ENCODE peak calls at places on chromosomes 6 and 20, in ten cellular contexts. X is RPMI8226; M is pancreas; E is heart left ventricle; U is G401; K is EL; W is activated CD8-positive, alpha-beta memory T cell treated with anti-CD3 and anti-CD28 coated beads for 48 hours; Q is non-pigmented ciliary epithelial cell; A is stromal cell of bone marrow; F is stimulated activated CD4-positive, alpha-beta T cell treated with anti-CD3 and anti-CD28 coated beads, Interleukin-15, amount 100 ng/mL, for 24 hours. V is an unnamed sample.

GRCh38 chr6:138485586-138486248 is 13.6 kb downstream of the NHSL1 start:
- DNase-seq in W (no peak), K (peak), M (no peak), U (no peak), E (no peak), A (no peak), Q (no peak), F (no peak), X (no peak), V (no peak)

GRCh38 chr6:167420858-167421766 is 96.2 kb downstream of the TTLL2 start:
- DNase-seq in K (no peak), X (no peak), M (peak), E (no peak), W (no peak), U (no peak), Q (no peak), A (no peak), F (no peak), V (no peak)

GRCh38 chr6:111727798-111728197 is 122.1 kb upstream of the TRAF3IP2 start:
- DNase-seq in W (no peak), M (no peak), X (peak), F (no peak), E (no peak), K (peak), U (peak), Q (no peak), A (no peak), V (no peak)

GRCh38 chr6:17867880-17868279 is 119.6 kb downstream of the KIF13A start:
- DNase-seq in W (no peak), K (peak), A (no peak), Q (no peak), X (peak), U (peak), M (no peak), F (no peak), E (no peak), V (peak)

GRCh38 chr6:89270951-89271721 is 44.0 kb downstream of the GABRR2 start:
- DNase-seq in X (peak), M (no peak), K (no peak), Q (no peak), U (no peak), F (no peak), A (no peak), E (no peak), W (no peak), V (no peak)

GRCh38 chr20:22529150-22530019 is 55.0 kb downstream of the FOXA2 start:
- DNase-seq in Q (no peak), K (no peak), E (no peak), M (no peak), U (no peak), F (no peak), A (no peak), X (no peak), W (no peak), V (no peak)

GRCh38 chr6:36967757-36968156 is 13.2 kb downstream of the PI16 start:
- DNase-seq in Q (no peak), X (no peak), A (no peak), W (no peak), U (no peak), F (no peak), K (no peak), M (no peak), E (no peak), V (no peak)

GRCh38 chr6:106275692-106276091 is 49.9 kb downstream of the ATG5 start:
- DNase-seq in U (peak), K (peak), A (no peak), E (no peak), F (no peak), Q (no peak), M (no peak), X (no peak), W (no peak), V (no peak)

GRCh38 chr6:23180504-23181293 is 611.3 kb downstream of the HDGFL1 start:
- DNase-seq in U (peak), W (no peak), Q (peak), A (peak), M (peak), F (no peak), X (peak), K (peak), E (peak), V (peak)

GRCh38 chr6:11172501-11173337 is 59.7 kb downstream of the NEDD9 start:
- DNase-seq in F (peak), Q (no peak), X (peak), A (no peak), M (peak), W (peak), E (peak), K (peak), U (peak), V (no peak)

GRCh38 chr20:52972190-52972937 is at the start of gene TSHZ2:
- DNase-seq in U (no peak), X (no peak), K (no peak), Q (no peak), E (no peak), M (peak), A (peak), W (no peak), F (peak), V (peak)

GRCh38 chr6:40852667-40853383 is 186.2 kb downstream of the UNC5CL start:
- DNase-seq in K (peak), U (no peak), F (peak), A (no peak), M (no peak), Q (no peak), W (no peak), X (peak), E (no peak), V (no peak)

GRCh38 chr6:109695468-109695867 is 4.4 kb downstream of the FIG4 start:
- DNase-seq in W (no peak), K (no peak), U (no peak), M (no peak), F (peak), A (no peak), X (no peak), Q (no peak), E (no peak), V (no peak)

GRCh38 chr6:40391086-40391485 is 196.1 kb downstream of the LRFN2 start:
- DNase-seq in M (no peak), U (no peak), F (no peak), X (no peak), W (no peak), A (no peak), K (no peak), E (no peak), Q (no peak), V (no peak)

GRCh38 chr6:56663344-56663743 is 20.7 kb upstream of the DST start:
- DNase-seq in Q (no peak), F (no peak), E (no peak), W (no peak), X (no peak), U (no peak), A (no peak), M (no peak), K (peak), V (no peak)

GRCh38 chr6:125957845-125958244 is 1.3 kb downstream of the HINT3 start:
- DNase-seq in A (peak), Q (no peak), F (peak), U (peak), W (no peak), K (peak), E (no peak), M (no peak), X (no peak), V (no peak)

GRCh38 chr6:170212956-170213636 is 77.8 kb downstream of the DLL1 start:
- DNase-seq in M (no peak), E (no peak), W (no peak), K (no peak), F (no peak), Q (no peak), X (no peak), A (no peak), U (no peak), V (no peak)

GRCh38 chr20:24164360-24164759 is 175.8 kb upstream of the GGTLC1 start:
- DNase-seq in A (no peak), U (no peak), W (no peak), X (peak), K (no peak), Q (no peak), M (no peak), E (no peak), F (peak), V (no peak)

GRCh38 chr6:22497299-22497698 is 72.1 kb upstream of the HDGFL1 start:
- DNase-seq in X (no peak), K (no peak), A (no peak), F (no peak), W (no peak), U (no peak), E (no peak), Q (no peak), M (no peak), V (no peak)

GRCh38 chr20:20821496-20822260 is 109.2 kb upstream of the RALGAPA2 start:
- DNase-seq in F (no peak), A (no peak), M (no peak), E (no peak), K (no peak), Q (no peak), W (no peak), X (no peak), U (no peak), V (no peak)

GRCh38 chr6:88573561-88573960 is 389.9 kb downstream of the RNGTT start:
- DNase-seq in F (no peak), W (no peak), X (no peak), M (no peak), K (no peak), E (no peak), A (no peak), U (no peak), Q (no peak), V (no peak)

GRCh38 chr6:1802495-1803395 is 193.0 kb downstream of the FOXC1 start:
- DNase-seq in X (no peak), U (no peak), K (no peak), A (no peak), Q (no peak), E (no peak), F (no peak), W (no peak), M (no peak), V (no peak)

GRCh38 chr6:37052027-37052628 is 46.7 kb downstream of the FGD2 start:
- DNase-seq in Q (no peak), W (no peak), M (no peak), A (no peak), K (no peak), X (no peak), F (peak), U (peak), E (no peak), V (no peak)

GRCh38 chr6:121408321-121408720 is 27.1 kb upstream of the GJA1 start:
- DNase-seq in M (no peak), E (no peak), F (no peak), Q (no peak), K (no peak), X (no peak), W (no peak), A (no peak), U (no peak), V (no peak)

GRCh38 chr6:225121-225721 is 67.1 kb upstream of the DUSP22 start:
- DNase-seq in U (no peak), W (peak), Q (no peak), F (peak), M (no peak), E (no peak), A (no peak), X (no peak), K (no peak), V (no peak)

GRCh38 chr6:37713529-37714119 is 15.9 kb upstream of the MDGA1 start:
- DNase-seq in K (peak), M (no peak), W (no peak), E (peak), A (peak), F (no peak), U (no peak), Q (peak), X (no peak), V (no peak)

GRCh38 chr6:105594272-105594671 is 191.4 kb upstream of the PREP start:
- DNase-seq in M (no peak), K (no peak), F (no peak), W (no peak), E (no peak), X (no peak), U (peak), A (no peak), Q (no peak), V (no peak)

GRCh38 chr6:99369533-99369932 is 20.1 kb upstream of the FAXC start:
- DNase-seq in K (no peak), X (no peak), W (no peak), F (no peak), A (no peak), E (no peak), U (no peak), Q (no peak), M (no peak), V (no peak)

GRCh38 chr6:84428300-84428907 is 201.0 kb upstream of the CEP162 start:
- DNase-seq in U (peak), A (peak), E (no peak), M (peak), F (peak), W (no peak), Q (peak), X (peak), K (peak), V (peak)

GRCh38 chr6:93801101-93801847 is 381.9 kb upstream of the EPHA7 start:
- DNase-seq in X (no peak), E (no peak), Q (no peak), W (no peak), U (no peak), F (no peak), A (no peak), M (no peak), K (no peak), V (no peak)

GRCh38 chr6:43790031-43790430 is 20.0 kb downstream of the VEGFA start:
- DNase-seq in U (no peak), X (no peak), Q (no peak), F (no peak), W (no peak), M (peak), E (no peak), A (peak), K (no peak), V (peak)

GRCh38 chr6:45902984-45903383 is 112.7 kb downstream of the CLIC5 start:
- DNase-seq in E (no peak), F (no peak), A (no peak), W (no peak), M (no peak), Q (no peak), K (no peak), X (no peak), U (no peak), V (no peak)